ENCODE peak calls at places on chromosomes 6 and 20, in nine cellular contexts. A is SJSA1, K is fibroblast of lung, H is aorta, U is prostate gland, F is hepatocyte, Q is coronary artery, D is left ventricle myocardium inferior, T is body of pancreas. L is an unnamed sample.

GRCh38 chr20:58715709-58716475 is 23.3 kb downstream of the NPEPL1 start:
- DNase-seq in A (no peak), K (no peak), H (no peak), U (peak; percentile 3), F (peak; percentile 4), Q (peak; percentile 60), D (peak; percentile 12), T (no peak), L (no peak)

GRCh38 chr6:144190593-144190992 is 40.3 kb downstream of the STX11 start:
- DNase-seq in A (no peak), K (peak; percentile 73), H (peak; percentile 78), U (no peak), F (no peak), Q (peak; percentile 75), D (no peak), T (peak; percentile 64), L (no peak)

GRCh38 chr20:13401596-13401995 is 180.5 kb downstream of the ISM1 start:
- DNase-seq in A (no peak), K (no peak), H (no peak), U (no peak), F (no peak), Q (no peak), D (no peak), T (no peak), L (no peak)

GRCh38 chr20:53853451-53853713 is 217.0 kb downstream of the BCAS1 start:
- DNase-seq in A (no peak), K (no peak), H (no peak), U (no peak), F (no peak), Q (no peak), D (no peak), T (no peak), L (no peak)

GRCh38 chr6:28982476-28983266 is 22.4 kb downstream of the ZNF311 start:
- DNase-seq in A (peak; percentile 53), K (peak; percentile 72), H (no peak), U (peak; percentile 30), F (peak; percentile 69), Q (no peak), D (no peak), T (peak; percentile 22), L (no peak)

GRCh38 chr6:55433446-55434130 is 106.3 kb downstream of the GFRAL start:
- DNase-seq in A (no peak), K (peak; percentile 89), H (no peak), U (no peak), F (no peak), Q (no peak), D (no peak), T (no peak), L (no peak)

GRCh38 chr6:101747160-101747559 is 353.7 kb downstream of the GRIK2 start:
- DNase-seq in A (no peak), K (no peak), H (no peak), U (no peak), F (no peak), Q (no peak), D (no peak), T (no peak), L (no peak)

GRCh38 chr6:24664049-24664987 is 2.4 kb downstream of the TDP2 start:
- DNase-seq in A (no peak), K (no peak), H (no peak), U (no peak), F (no peak), Q (no peak), D (no peak), T (no peak), L (no peak)

GRCh38 chr20:23659989-23660837 is 22.5 kb upstream of the CST3 start:
- DNase-seq in A (no peak), K (peak; percentile 82), H (no peak), U (no peak), F (no peak), Q (no peak), D (no peak), T (no peak), L (no peak)

GRCh38 chr20:48329676-48330644 is 497.8 kb downstream of the PREX1 start:
- DNase-seq in A (no peak), K (peak; percentile 28), H (no peak), U (no peak), F (no peak), Q (no peak), D (no peak), T (no peak), L (no peak)

GRCh38 chr6:85354761-85355618 is 94.9 kb upstream of the NT5E start:
- DNase-seq in A (peak; percentile 75), K (peak; percentile 82), H (peak; percentile 79), U (peak; percentile 61), F (peak; percentile 78), Q (no peak), D (peak; percentile 61), T (peak; percentile 74), L (no peak)

GRCh38 chr6:33114428-33114827 is 38.6 kb downstream of the HLA-DPB1 start:
- DNase-seq in A (no peak), K (no peak), H (no peak), U (no peak), F (no peak), Q (no peak), D (no peak), T (no peak), L (no peak)
- H3K27ac ChIP-seq in A (no peak overlapping the region), K (no peak overlapping the region), H (no peak overlapping the region), U (no peak overlapping the region), F (no peak overlapping the region), Q (no peak overlapping the region), D (no peak overlapping the region), T (no peak overlapping the region), L (no peak overlapping the region)

DNA sequence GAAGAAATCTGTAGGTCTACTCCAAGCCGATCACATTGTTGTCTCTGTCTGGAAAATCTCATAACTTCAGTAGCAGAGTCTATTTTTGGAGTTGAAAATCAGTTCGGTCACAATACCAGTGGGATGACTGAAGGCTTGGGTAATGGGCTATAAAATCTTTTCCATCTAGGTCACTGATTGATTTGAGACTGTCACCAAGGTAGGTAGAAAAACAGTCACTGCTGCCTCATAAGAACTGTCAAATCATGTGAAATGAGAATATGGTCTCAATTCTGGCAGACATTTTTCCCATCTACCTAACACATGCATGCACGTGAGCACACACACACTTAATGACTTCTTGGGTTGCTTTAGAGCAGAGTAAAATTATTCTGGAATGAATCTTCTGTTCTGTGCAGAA is 1162.8 kb upstream of the CITED2 start:
- DNase-seq in A (no peak), K (no peak), H (no peak), U (no peak), F (no peak), Q (no peak), D (no peak), T (no peak), L (no peak)
- H3K27ac ChIP-seq in A (peak overlapping the region; percentile 90), K (peak overlapping the region; percentile 71), H (peak overlapping the region; percentile 85), U (peak overlapping the region; percentile 29), F (peak overlapping the region; percentile 73), Q (peak overlapping the region; percentile 60), D (peak overlapping the region; percentile 55), T (peak overlapping the region; percentile 21), L (no peak overlapping the region)

GRCh38 chr6:18219611-18220010 is 44.7 kb downstream of the DEK start:
- DNase-seq in A (no peak), K (no peak), H (no peak), U (no peak), F (no peak), Q (no peak), D (no peak), T (no peak), L (no peak)

GRCh38 chr6:18226451-18226850 is 37.9 kb downstream of the DEK start:
- DNase-seq in A (peak; percentile 76), K (no peak), H (no peak), U (no peak), F (no peak), Q (no peak), D (no peak), T (no peak), L (no peak)

GRCh38 chr6:18216411-18216810 is 47.9 kb downstream of the DEK start:
- DNase-seq in A (no peak), K (peak; percentile 8), H (no peak), U (no peak), F (no peak), Q (no peak), D (no peak), T (no peak), L (no peak)

GRCh38 chr6:18218233-18218632 is 46.1 kb downstream of the DEK start:
- DNase-seq in A (no peak), K (no peak), H (no peak), U (no peak), F (no peak), Q (no peak), D (no peak), T (no peak), L (no peak)

DNA sequence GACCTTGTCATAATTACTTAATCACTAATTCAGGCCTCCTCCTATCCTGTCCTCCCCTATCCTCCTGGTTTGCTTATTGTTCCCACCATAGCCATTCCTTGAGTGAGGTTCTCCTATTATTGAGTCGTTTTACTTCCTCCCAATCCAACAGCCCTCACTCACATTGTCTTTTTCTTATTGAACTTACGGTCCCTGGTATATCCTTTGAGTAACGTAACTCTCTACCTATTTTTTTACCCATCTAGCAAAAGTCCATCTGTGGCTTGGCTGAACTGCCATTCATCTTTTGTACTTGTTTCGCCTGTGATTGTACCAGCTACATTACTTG is 43.1 kb downstream of the DEK start:
- DNase-seq in A (no peak), K (no peak), H (no peak), U (no peak), F (no peak), Q (no peak), D (no peak), T (no peak), L (no peak)
- H3K27ac ChIP-seq in A (no peak overlapping the region), K (no peak overlapping the region), H (no peak overlapping the region), U (no peak overlapping the region), F (no peak overlapping the region), Q (no peak overlapping the region), D (no peak overlapping the region), T (no peak overlapping the region), L (no peak overlapping the region)

GRCh38 chr20:61583356-61583755 is 331.3 kb downstream of the CDH4 start:
- DNase-seq in A (no peak), K (no peak), H (no peak), U (no peak), F (no peak), Q (no peak), D (no peak), T (no peak), L (no peak)

GRCh38 chr20:61580958-61581824 is 329.1 kb downstream of the CDH4 start:
- DNase-seq in A (no peak), K (no peak), H (no peak), U (no peak), F (no peak), Q (no peak), D (no peak), T (no peak), L (no peak)

GRCh38 chr20:61579908-61580307 is 327.8 kb downstream of the CDH4 start:
- DNase-seq in A (no peak), K (no peak), H (no peak), U (no peak), F (peak; percentile 56), Q (no peak), D (no peak), T (peak; percentile 69), L (no peak)

GRCh38 chr20:61582196-61582923 is 330.3 kb downstream of the CDH4 start:
- DNase-seq in A (no peak), K (no peak), H (no peak), U (no peak), F (no peak), Q (no peak), D (no peak), T (no peak), L (no peak)

DNA sequence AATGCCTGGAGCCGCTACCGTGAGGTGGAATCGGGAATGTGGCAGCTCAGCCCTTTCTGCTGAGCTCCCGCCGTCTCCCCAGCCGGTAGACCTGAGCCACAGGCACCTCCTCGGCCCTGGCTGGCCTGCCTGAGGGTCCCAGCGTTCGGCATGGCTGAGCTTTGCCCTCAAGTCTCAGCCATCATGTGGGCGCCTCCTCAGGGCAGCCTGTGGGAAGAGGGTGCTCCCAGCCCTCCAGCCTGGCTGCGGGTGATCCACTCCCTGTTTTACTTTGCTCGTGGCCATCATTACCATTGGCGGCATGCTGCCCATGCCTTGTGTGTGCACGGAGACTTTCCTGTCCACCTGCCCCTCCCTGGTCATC is 329.7 kb downstream of the CDH4 start:
- DNase-seq in A (no peak), K (no peak), H (no peak), U (no peak), F (no peak), Q (no peak), D (no peak), T (no peak), L (no peak)
- H3K27ac ChIP-seq in A (no peak overlapping the region), K (no peak overlapping the region), H (no peak overlapping the region), U (no peak overlapping the region), F (no peak overlapping the region), Q (no peak overlapping the region), D (no peak overlapping the region), T (no peak overlapping the region), L (no peak overlapping the region)

L was measured in iPS DF 6.9.